ENCODE peak calls at places on chromosomes 2 and 18, in four cellular contexts. J is mucosa of descending colon; I is CD4-positive, alpha-beta T cell; S is endothelial cell. K is an unnamed sample.
A peak's percentile ranks its signal among the peaks of the same experiment; 100 is the strongest.

GRCh38 chr18:64474751-64475150 is 325.9 kb upstream of the LINC00305 start:
- DNase-seq in I (no peak), J (no peak), S (no peak), K (no peak)

GRCh38 chr2:236129935-236130334 is 38.3 kb downstream of the GBX2 start:
- DNase-seq in S (no peak), J (no peak), I (no peak), K (no peak)

GRCh38 chr2:42598656-42599267 is 30.3 kb downstream of the MTA3 start:
- DNase-seq in S (no peak), J (no peak), I (no peak), K (no peak)

GRCh38 chr2:16330571-16331351 is 334.9 kb downstream of the CYRIA start:
- DNase-seq in I (no peak), S (no peak), J (no peak), K (no peak)

GRCh38 chr18:58058720-58059119 is 14.7 kb downstream of the NEDD4L start:
- DNase-seq in S (no peak), I (no peak), J (no peak), K (no peak)

GRCh38 chr18:63949068-63949737 is at the start of gene HMSD:
- DNase-seq in S (peak; percentile 73), I (no peak), J (peak; percentile 78), K (no peak)

GRCh38 chr18:22311301-22311700 is 106.4 kb downstream of the CTAGE1 start:
- DNase-seq in J (no peak), S (no peak), I (no peak), K (no peak)

GRCh38 chr2:205409403-205409802 is 272.9 kb upstream of the NRP2 start:
- DNase-seq in I (no peak), J (no peak), S (no peak), K (no peak)

GRCh38 chr2:58664523-58665155 is 423.5 kb upstream of the FANCL start:
- DNase-seq in J (no peak), S (no peak), I (no peak), K (no peak)

GRCh38 chr18:58787750-58788149 is 76.9 kb upstream of the ZNF532 start:
- DNase-seq in I (no peak), J (no peak), S (no peak), K (no peak)

GRCh38 chr18:49340446-49340845 is 120.0 kb downstream of the DYM start:
- DNase-seq in S (no peak), I (no peak), J (no peak), K (no peak)
- TF ChIP-seq CTCF in S (no peak), I (no peak), J (no peak), K (no peak)

GRCh38 chr2:74291217-74291551 is 52.0 kb downstream of the SLC4A5 start:
- DNase-seq in J (no peak), I (no peak), S (no peak), K (no peak)

GRCh38 chr2:74290466-74291216 is 52.6 kb downstream of the SLC4A5 start:
- DNase-seq in J (peak; percentile 40), S (no peak), I (peak; percentile 39), K (no peak)

GRCh38 chr2:74281576-74281975 is 61.6 kb downstream of the SLC4A5 start:
- DNase-seq in S (no peak), J (no peak), I (no peak), K (no peak)

GRCh38 chr2:74290066-74290465 is 53.1 kb downstream of the SLC4A5 start:
- DNase-seq in I (no peak), J (no peak), S (no peak), K (no peak)

GRCh38 chr2:74286725-74287124 is 56.5 kb downstream of the SLC4A5 start:
- DNase-seq in J (no peak), I (no peak), S (no peak), K (no peak)
- TF ChIP-seq CTCF in J (no peak), I (no peak), S (no peak), K (no peak)

DNA sequence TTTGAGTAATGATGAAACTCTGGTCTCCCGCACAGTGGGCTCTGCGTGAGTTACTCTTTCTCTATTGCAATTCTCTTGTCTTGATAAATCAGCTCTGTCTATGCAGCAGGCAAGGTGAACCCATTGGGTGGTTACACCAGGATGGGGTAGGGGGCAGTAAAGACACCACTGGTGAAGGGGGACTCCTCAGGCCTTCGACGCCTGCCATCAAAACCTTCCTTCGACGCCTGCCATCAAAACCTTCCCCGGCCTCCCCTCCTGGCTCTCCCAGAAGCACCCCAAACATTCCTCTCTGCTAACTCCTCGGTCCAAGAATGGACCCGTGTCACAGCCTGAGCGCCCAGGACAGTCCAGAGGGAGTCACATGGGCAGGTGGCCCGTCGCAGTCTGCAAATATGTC is 4.8 kb upstream of the STARD7 start:
- DNase-seq in J (no peak), S (no peak), I (no peak), K (no peak)
- TF ChIP-seq CTCF in J (no peak), S (no peak), I (no peak), K (no peak)

GRCh38 chr2:117956036-117956791 is 57.7 kb downstream of the CCDC93 start:
- DNase-seq in J (no peak), I (no peak), S (no peak), K (no peak)
- TF ChIP-seq CTCF in J (no peak), I (no peak), S (no peak), K (peak; percentile 15)

GRCh38 chr2:213868526-213868925 is 542.3 kb upstream of the VWC2L start:
- DNase-seq in J (no peak), I (no peak), S (no peak), K (no peak)

GRCh38 chr2:213861638-213862037 is 549.2 kb upstream of the VWC2L start:
- DNase-seq in S (no peak), J (no peak), I (no peak), K (no peak)

GRCh38 chr2:213862407-213863076 is 548.3 kb upstream of the VWC2L start:
- DNase-seq in S (no peak), J (no peak), I (no peak), K (no peak)
- TF ChIP-seq CTCF in S (no peak), J (no peak), I (no peak), K (no peak)

K was measured in D721Med.